ENCODE peak calls at places on chromosomes 11 and 22, in seven cellular contexts. F is Calu3; D is stimulated activated CD4-positive, alpha-beta T cell treated with anti-CD3 and anti-CD28 coated beads, Interleukin-1b, Interleukin-23, amount 100 ng/mL, for 24 hours; V is left ventricle myocardium superior; E is NCI-H1436; N is stimulated activated CD8-positive, alpha-beta memory T cell treated with anti-CD3 and anti-CD28 coated beads, Interleukin-15, amount 100 ng/mL, for 1 hour; L is GM20000. U is an unnamed sample.

GRCh38 chr11:122897606-122898210 is 15.1 kb downstream of the JHY start:
- DNase-seq in N (no peak), E (no peak), D (no peak), V (no peak), L (no peak), F (no peak), U (no peak)

GRCh38 chr11:30991376-30991775 is 378.2 kb downstream of the DCDC1 start:
- DNase-seq in F (no peak), L (no peak), N (no peak), D (no peak), E (no peak), V (no peak), U (no peak)

GRCh38 chr11:68164437-68164836 is 43.2 kb upstream of the CHKA start:
- DNase-seq in E (no peak), L (no peak), F (no peak), V (no peak), N (no peak), D (no peak), U (no peak)

GRCh38 chr22:25745341-25746011 is 3.5 kb downstream of the MYO18B start:
- DNase-seq in N (no peak), F (no peak), L (no peak), E (no peak), V (no peak), D (no peak), U (no peak)

GRCh38 chr22:50544078-50544745 is 1.5 kb upstream of the KLHDC7B start:
- DNase-seq in D (peak), L (peak), E (peak), F (peak), N (peak), V (peak), U (peak)

GRCh38 chr22:49694462-49695260 is 133.0 kb downstream of the BRD1 start:
- DNase-seq in E (no peak), F (no peak), N (no peak), V (no peak), D (no peak), L (no peak), U (no peak)

GRCh38 chr11:90134420-90135003 is at the start of gene NAALAD2:
- DNase-seq in E (no peak), D (no peak), N (no peak), F (peak), L (peak), V (peak), U (no peak)

GRCh38 chr11:9711454-9712307 is 47.8 kb downstream of the SWAP70 start:
- DNase-seq in E (no peak), D (no peak), F (no peak), N (no peak), V (no peak), L (no peak), U (no peak)

GRCh38 chr11:115919341-115920086 is 415.3 kb upstream of the CADM1 start:
- DNase-seq in E (no peak), N (no peak), D (no peak), L (peak), V (no peak), F (no peak), U (no peak)

GRCh38 chr11:63996512-63996911 is 10.3 kb downstream of the OTUB1 start:
- DNase-seq in N (no peak), V (no peak), E (no peak), F (no peak), L (no peak), D (no peak), U (no peak)

GRCh38 chr22:37230673-37231405 is 13.2 kb downstream of the RAC2 start:
- DNase-seq in D (no peak), N (no peak), E (no peak), L (no peak), F (no peak), V (no peak), U (no peak)

GRCh38 chr11:78767409-78767932 is 192.8 kb upstream of the NARS2 start:
- DNase-seq in E (no peak), N (no peak), V (no peak), L (no peak), D (no peak), F (no peak), U (no peak)

GRCh38 chr22:30866811-30867271 is 101.7 kb downstream of the MORC2 start:
- DNase-seq in N (no peak), L (no peak), E (no peak), F (no peak), D (no peak), V (no peak), U (peak)

GRCh38 chr11:57421805-57422204 is 5.1 kb downstream of the SLC43A3 start:
- DNase-seq in N (no peak), E (no peak), L (no peak), V (no peak), D (no peak), F (no peak), U (no peak)

GRCh38 chr11:59815754-59816153 is 5.2 kb upstream of the MRPL16 start:
- DNase-seq in V (no peak), E (no peak), F (no peak), N (no peak), D (no peak), L (no peak), U (no peak)

GRCh38 chr11:57641011-57641410 is 8.7 kb downstream of the YPEL4 start:
- DNase-seq in N (no peak), L (no peak), F (peak), E (no peak), D (no peak), V (peak), U (peak)

GRCh38 chr11:17208257-17208999 is 642 bp upstream of the PIK3C2A start:
- DNase-seq in V (no peak), E (peak), D (peak), F (peak), N (no peak), L (peak), U (peak)

GRCh38 chr11:57586711-57587110 is 10.8 kb upstream of the SERPING1 start:
- DNase-seq in N (no peak), V (no peak), E (no peak), F (no peak), L (no peak), D (no peak), U (no peak)

GRCh38 chr11:85939099-85940015 is 84.2 kb downstream of the CCDC83 start:
- DNase-seq in D (no peak), V (no peak), E (no peak), L (no peak), N (no peak), F (no peak), U (no peak)

GRCh38 chr11:127017482-127017881 is 16.9 kb upstream of the KIRREL3 start:
- DNase-seq in N (no peak), F (peak), D (no peak), V (no peak), L (no peak), E (no peak), U (no peak)

GRCh38 chr11:75548571-75549272 is 13.3 kb upstream of the SERPINH1 start:
- DNase-seq in L (no peak), V (no peak), D (no peak), N (no peak), F (no peak), E (no peak), U (no peak)

GRCh38 chr11:94926698-94927237 is 46.6 kb downstream of the CWC15 start:
- DNase-seq in V (peak), E (no peak), N (no peak), L (no peak), F (peak), D (no peak), U (no peak)

GRCh38 chr11:131691558-131692041 is 321.2 kb downstream of the NTM start:
- DNase-seq in E (peak), L (peak), D (no peak), F (no peak), N (no peak), V (no peak), U (no peak)

GRCh38 chr22:20176421-20177060 is 25.7 kb upstream of the CCDC188 start:
- DNase-seq in L (no peak), D (no peak), F (no peak), E (no peak), V (no peak), N (no peak), U (no peak)

U was measured in OCI-LY7.